ENCODE peak calls at places on chromosomes 11 and 22, in eight cellular contexts. T, R, L, H, J, I, C and O are unnamed samples.

GRCh38 chr11:111500481-111500880 is 11.7 kb downstream of the BTG4 start:
- DNase-seq in T (no peak), R (no peak), L (no peak), H (no peak), J (no peak), I (no peak), C (no peak), O (no peak)

GRCh38 chr11:64366751-64367150 is 7.8 kb downstream of the RPS6KA4 start:
- DNase-seq in T (no peak), R (no peak), L (no peak), H (peak; percentile 28), J (no peak), I (no peak), C (no peak), O (no peak)

GRCh38 chr22:20798974-20799373 is 25.1 kb downstream of the SERPIND1 start:
- DNase-seq in T (no peak), R (no peak), L (no peak), H (no peak), J (no peak), I (no peak), C (no peak), O (no peak)

GRCh38 chr11:94740083-94740974 is 27.8 kb upstream of the AMOTL1 start:
- DNase-seq in T (no peak), R (peak; percentile 40), L (no peak), H (no peak), J (peak; percentile 87), I (peak; percentile 64), C (peak; percentile 24), O (no peak)

GRCh38 chr11:130217632-130218031 is 58.0 kb downstream of the ST14 start:
- DNase-seq in T (no peak), R (no peak), L (peak; percentile 21), H (no peak), J (no peak), I (no peak), C (no peak), O (no peak)

GRCh38 chr11:86134580-86135318 is 65.9 kb upstream of the PICALM start:
- DNase-seq in T (no peak), R (no peak), L (no peak), H (no peak), J (no peak), I (no peak), C (no peak), O (no peak)

GRCh38 chr22:50136431-50137047 is 34.0 kb upstream of the PANX2 start:
- DNase-seq in T (no peak), R (no peak), L (no peak), H (no peak), J (peak; percentile 34), I (no peak), C (no peak), O (no peak)

GRCh38 chr11:35012467-35013191 is 96.2 kb downstream of the PDHX start:
- DNase-seq in T (no peak), R (no peak), L (no peak), H (no peak), J (no peak), I (no peak), C (no peak), O (no peak)

GRCh38 chr11:60767388-60767811 is 10.7 kb downstream of the MS4A15 start:
- DNase-seq in T (peak; percentile 62), R (no peak), L (no peak), H (no peak), J (peak; percentile 45), I (no peak), C (no peak), O (no peak)

GRCh38 chr11:128731041-128731663 is 37.3 kb downstream of the FLI1 start:
- DNase-seq in T (no peak), R (no peak), L (no peak), H (no peak), J (no peak), I (no peak), C (peak; percentile 37), O (no peak)

GRCh38 chr22:40432625-40433024 is 62.2 kb downstream of the SGSM3 start:
- DNase-seq in T (no peak), R (no peak), L (no peak), H (no peak), J (no peak), I (no peak), C (no peak), O (no peak)

GRCh38 chr11:83456075-83456474 is 169.9 kb upstream of the CCDC90B start:
- DNase-seq in T (no peak), R (no peak), L (no peak), H (no peak), J (no peak), I (no peak), C (no peak), O (no peak)

GRCh38 chr11:119780264-119780953 is 51.4 kb upstream of the NECTIN1 start:
- DNase-seq in T (no peak), R (no peak), L (no peak), H (no peak), J (peak; percentile 46), I (no peak), C (no peak), O (no peak)

GRCh38 chr22:25668437-25668836 is 73.6 kb upstream of the MYO18B start:
- DNase-seq in T (no peak), R (peak; percentile 36), L (no peak), H (peak; percentile 52), J (no peak), I (peak; percentile 33), C (no peak), O (no peak)

GRCh38 chr22:37186997-37187522 is 987 bp downstream of the C1QTNF6 start:
- DNase-seq in T (no peak), R (no peak), L (no peak), H (peak; percentile 9), J (no peak), I (no peak), C (no peak), O (no peak)

GRCh38 chr11:66850235-66850587 is 6.7 kb upstream of the LRFN4 start:
- DNase-seq in T (no peak), R (no peak), L (no peak), H (no peak), J (no peak), I (no peak), C (no peak), O (no peak)

GRCh38 chr22:31170971-31171370 is 11.0 kb downstream of the RNF185 start:
- DNase-seq in T (no peak), R (no peak), L (no peak), H (no peak), J (no peak), I (no peak), C (no peak), O (no peak)

GRCh38 chr11:117828641-117829368 is 4.3 kb upstream of the FXYD2 start:
- DNase-seq in T (peak; percentile 60), R (no peak), L (peak; percentile 42), H (peak; percentile 76), J (peak; percentile 82), I (peak; percentile 65), C (peak; percentile 50), O (peak; percentile 57)

DNA sequence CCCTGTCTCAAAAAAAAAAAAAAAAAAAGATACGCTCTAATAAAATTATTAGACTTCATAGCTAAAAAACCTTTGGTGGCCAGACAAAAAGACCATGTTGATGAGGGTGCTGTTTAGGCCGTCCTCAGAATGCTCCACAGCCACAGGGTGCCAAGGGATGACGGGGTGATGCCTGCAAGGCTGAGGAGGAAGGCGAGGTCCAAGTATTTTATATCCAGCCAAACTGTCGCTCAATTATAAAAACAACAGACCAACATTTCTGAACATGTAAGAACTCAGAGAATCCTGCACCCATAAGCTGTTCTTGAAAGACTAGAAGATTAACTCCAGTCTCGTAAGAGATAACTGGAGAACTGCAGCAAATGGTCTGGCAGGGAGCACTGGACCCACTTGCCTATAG is 29.2 kb downstream of the TBX1 start:
- DNase-seq in T (no peak), R (no peak), L (no peak), H (no peak), J (no peak), I (no peak), C (no peak), O (no peak)
- H3K9me3 ChIP-seq in T (no peaks in the 10 kb centered on the region), R (no peaks in the 10 kb centered on the region), L (peaks cover 10% of the 10 kb centered on the region), H (peaks cover 8% of the 10 kb centered on the region), J (peaks cover 3% of the 10 kb centered on the region), I (no peaks in the 10 kb centered on the region), C (no peaks in the 10 kb centered on the region), O (no peaks in the 10 kb centered on the region)

DNA sequence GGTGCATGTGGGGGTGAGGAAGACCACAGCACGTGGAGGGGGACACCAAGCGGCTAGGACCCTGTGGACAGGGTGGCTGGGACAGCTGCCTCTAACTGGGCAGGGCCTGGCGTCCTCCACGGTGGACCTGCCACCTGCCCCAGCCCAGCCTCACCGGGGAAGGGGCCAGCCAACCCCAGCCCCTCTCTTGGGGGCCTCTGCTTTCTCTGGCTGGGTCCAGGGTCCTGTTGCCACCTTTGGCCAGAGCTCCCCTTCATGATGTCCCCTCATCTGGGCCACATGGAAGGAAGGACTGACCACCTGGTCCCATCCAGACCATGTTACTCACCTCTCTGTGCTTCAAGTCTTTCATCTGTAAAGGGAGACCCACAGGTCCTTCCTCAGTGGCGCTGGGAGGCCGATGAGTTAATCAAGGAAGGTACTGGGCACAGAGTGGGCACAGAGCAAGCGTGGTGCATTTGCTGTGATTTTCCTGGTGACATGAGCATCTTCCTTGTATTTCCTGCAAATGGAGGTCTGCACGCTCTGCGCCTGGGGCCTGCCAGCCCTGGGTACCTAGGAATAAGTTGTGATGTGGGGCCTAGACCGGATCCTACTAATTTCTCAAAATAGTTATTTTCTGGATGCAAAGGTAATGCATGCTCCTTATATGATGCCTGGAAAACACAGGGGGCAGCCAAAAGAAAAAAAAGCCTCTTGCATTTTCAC is 538.4 kb downstream of the TBC1D22A start:
- DNase-seq in T (no peak), R (no peak), L (peak; percentile 15), H (no peak), J (peak; percentile 61), I (no peak), C (no peak), O (no peak)
- H3K9me3 ChIP-seq in T (no peaks in the 10 kb centered on the region), R (no peaks in the 10 kb centered on the region), L (no peaks in the 10 kb centered on the region), H (peaks cover 4% of the 10 kb centered on the region), J (no peaks in the 10 kb centered on the region), I (no peaks in the 10 kb centered on the region), C (no peaks in the 10 kb centered on the region), O (no peaks in the 10 kb centered on the region)

GRCh38 chr22:19330865-19331418 is 39.4 kb upstream of the CLTCL1 start:
- DNase-seq in T (no peak), R (no peak), L (no peak), H (no peak), J (no peak), I (no peak), C (no peak), O (no peak)
- H3K9me3 ChIP-seq in T (peaks cover 15% of the 10 kb centered on the region), R (no peaks in the 10 kb centered on the region), L (peaks cover 24% of the 10 kb centered on the region), H (peaks cover 3% of the 10 kb centered on the region), J (peaks cover 8% of the 10 kb centered on the region), I (peaks cover 17% of the 10 kb centered on the region), C (no peaks in the 10 kb centered on the region), O (peaks cover 3% of the 10 kb centered on the region)

DNA sequence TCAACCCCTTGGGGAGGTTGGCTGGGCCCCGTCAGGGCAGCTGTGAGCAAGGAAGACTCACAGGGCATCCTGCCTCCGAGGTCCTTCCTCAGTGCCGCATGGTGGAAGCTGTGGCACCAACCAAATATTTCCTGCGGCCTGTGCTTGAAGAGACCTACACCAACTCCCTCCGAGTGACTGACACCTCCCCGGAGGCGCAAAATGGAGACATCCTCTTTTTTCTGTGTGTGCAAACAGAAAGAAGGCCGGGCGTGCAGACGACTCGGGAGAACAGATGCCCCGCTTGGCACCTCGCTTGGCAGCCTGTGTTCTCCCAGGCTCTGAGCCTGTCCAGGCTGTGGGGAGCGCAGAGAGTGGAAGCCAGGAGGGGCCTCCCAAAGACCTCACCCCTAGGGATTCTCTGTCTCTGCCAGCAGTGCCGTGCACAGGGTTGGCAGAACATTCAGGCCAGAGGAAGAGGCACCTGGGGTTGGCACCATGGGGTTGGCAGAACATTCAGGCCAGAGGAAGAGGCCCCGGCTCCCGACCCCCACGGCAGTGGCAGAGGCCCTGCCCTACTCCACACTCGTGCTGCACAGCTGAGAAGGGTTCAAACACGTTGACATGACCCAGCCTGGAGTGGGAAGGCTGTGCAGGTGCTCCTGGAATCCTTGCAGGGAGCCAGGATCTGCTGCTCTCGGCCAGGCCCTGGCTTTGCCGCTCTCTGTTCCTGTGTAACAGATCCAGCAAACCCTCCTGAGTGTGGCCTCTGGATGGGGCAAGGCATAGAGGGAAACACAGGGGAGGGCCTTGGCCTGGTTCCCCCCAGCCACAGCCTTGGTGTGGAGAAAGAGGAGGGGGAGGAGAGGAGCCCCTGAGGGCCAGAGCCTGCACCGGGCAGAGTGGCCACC is 805.5 kb downstream of the BRD1 start:
- DNase-seq in T (no peak), R (no peak), L (no peak), H (no peak), J (peak; percentile 62), I (no peak), C (no peak), O (no peak)
- H3K9me3 ChIP-seq in T (no peaks in the 10 kb centered on the region), R (no peaks in the 10 kb centered on the region), L (no peaks in the 10 kb centered on the region), H (peaks cover 64% of the 10 kb centered on the region), J (no peaks in the 10 kb centered on the region), I (no peaks in the 10 kb centered on the region), C (no peaks in the 10 kb centered on the region), O (no peaks in the 10 kb centered on the region)